ENCODE peak calls at places on chromosome 19, in six cellular contexts. B is A549, F is GM12878, P is endothelial cell of umbilical vein, X is K562, H is HepG2. S is an unnamed sample.

GRCh38 chr19:10706990-10707389 is 5.8 kb downstream of the QTRT1 start:
- DNase-seq in B (no peak), F (no peak), P (no peak), X (no peak), H (peak), S (no peak)

GRCh38 chr19:27896091-27896490 is 1316.9 kb downstream of the UQCRFS1 start:
- DNase-seq in B (no peak), F (no peak), P (no peak), X (no peak), H (no peak), S (no peak)

GRCh38 chr19:29502581-29502850 is 23.3 kb upstream of the VSTM2B start:
- DNase-seq in B (no peak), F (no peak), P (no peak), X (no peak), H (no peak), S (no peak)

GRCh38 chr19:31527443-31527842 is 178.2 kb upstream of the TSHZ3 start:
- DNase-seq in B (no peak), F (no peak), P (no peak), X (no peak), H (no peak), S (no peak)

GRCh38 chr19:743168-743687 is 7.7 kb upstream of the MISP start:
- DNase-seq in B (no peak), F (no peak), P (no peak), X (no peak), H (no peak), S (no peak)

GRCh38 chr19:15195987-15196682 is 4.7 kb downstream of the NOTCH3 start:
- DNase-seq in B (no peak), F (no peak), P (no peak), X (peak), H (no peak), S (no peak)

GRCh38 chr19:55358493-55358892 is 4.0 kb upstream of the COX6B2 start:
- DNase-seq in B (no peak), F (no peak), P (no peak), X (no peak), H (no peak), S (no peak)

GRCh38 chr19:47280183-47280797 is 5.6 kb downstream of the INAFM1 start:
- DNase-seq in B (peak), F (no peak), P (peak), X (peak), H (peak), S (peak)

GRCh38 chr19:12527034-12527836 is 24.0 kb downstream of the ZNF564 start:
- DNase-seq in B (peak), F (no peak), P (peak), X (no peak), H (no peak), S (peak)

GRCh38 chr19:28234637-28235036 is 978.3 kb downstream of the UQCRFS1 start:
- DNase-seq in B (no peak), F (no peak), P (no peak), X (no peak), H (no peak), S (no peak)

GRCh38 chr19:51354742-51355148 is 11.4 kb downstream of the ETFB start:
- DNase-seq in B (no peak), F (no peak), P (no peak), X (no peak), H (peak), S (no peak)

GRCh38 chr19:13794388-13794751 is 873 bp upstream of the ZSWIM4 start:
- DNase-seq in B (peak), F (no peak), P (peak), X (no peak), H (no peak), S (no peak)

GRCh38 chr19:7978196-7978825 is 27.1 kb downstream of the ELAVL1 start:
- DNase-seq in B (no peak), F (no peak), P (no peak), X (no peak), H (no peak), S (no peak)

GRCh38 chr19:11377237-11377636 is 2.8 kb downstream of the SWSAP1 start:
- DNase-seq in B (peak), F (no peak), P (peak), X (peak), H (no peak), S (peak)

GRCh38 chr19:42032428-42032827 is 37.6 kb downstream of the GRIK5 start:
- DNase-seq in B (no peak), F (no peak), P (no peak), X (no peak), H (no peak), S (no peak)

GRCh38 chr19:47110521-47111080 is 3.0 kb downstream of the ZC3H4 start:
- DNase-seq in B (no peak), F (no peak), P (peak), X (peak), H (no peak), S (peak)

GRCh38 chr19:4704317-4704673 is 19.3 kb downstream of the DPP9 start:
- DNase-seq in B (no peak), F (no peak), P (no peak), X (no peak), H (no peak), S (no peak)

GRCh38 chr19:16203256-16204004 is 5.7 kb downstream of the AP1M1 start:
- DNase-seq in B (no peak), F (no peak), P (no peak), X (no peak), H (no peak), S (no peak)

GRCh38 chr19:16095071-16095571 is 16.6 kb upstream of the RAB8A start:
- DNase-seq in B (no peak), F (no peak), P (no peak), X (no peak), H (no peak), S (peak)

GRCh38 chr19:27716922-27717321 is 1496.0 kb downstream of the UQCRFS1 start:
- DNase-seq in B (no peak), F (no peak), P (no peak), X (no peak), H (no peak), S (no peak)

GRCh38 chr19:32287086-32287485 is 58.3 kb upstream of the ZNF507 start:
- DNase-seq in B (no peak), F (no peak), P (no peak), X (no peak), H (no peak), S (peak)

GRCh38 chr19:34487651-34488051 is 6.1 kb downstream of the WTIP start:
- DNase-seq in B (no peak), F (no peak), P (no peak), X (no peak), H (no peak), S (no peak)

GRCh38 chr19:16303755-16304154 is 20.9 kb upstream of the KLF2 start:
- DNase-seq in B (no peak), F (no peak), P (peak), X (no peak), H (no peak), S (no peak)

GRCh38 chr19:1481893-1482360 is 2.9 kb upstream of the C19orf25 start:
- DNase-seq in B (no peak), F (no peak), P (no peak), X (no peak), H (no peak), S (no peak)

GRCh38 chr19:16297575-16298178 is 26.9 kb upstream of the KLF2 start:
- DNase-seq in B (no peak), F (no peak), P (no peak), X (no peak), H (no peak), S (no peak)

GRCh38 chr19:48539503-48540096 is 12.4 kb upstream of the SULT2B1 start:
- DNase-seq in B (peak), F (no peak), P (peak), X (no peak), H (no peak), S (peak)

GRCh38 chr19:44752816-44753618 is 4.5 kb downstream of the BCL3 start:
- DNase-seq in B (peak), F (peak), P (peak), X (peak), H (peak), S (peak)
- TF ChIP-seq MYC in B (no peak), F (no peak), P (no peak), X (peak), H (no peak), S (peak)

DNA sequence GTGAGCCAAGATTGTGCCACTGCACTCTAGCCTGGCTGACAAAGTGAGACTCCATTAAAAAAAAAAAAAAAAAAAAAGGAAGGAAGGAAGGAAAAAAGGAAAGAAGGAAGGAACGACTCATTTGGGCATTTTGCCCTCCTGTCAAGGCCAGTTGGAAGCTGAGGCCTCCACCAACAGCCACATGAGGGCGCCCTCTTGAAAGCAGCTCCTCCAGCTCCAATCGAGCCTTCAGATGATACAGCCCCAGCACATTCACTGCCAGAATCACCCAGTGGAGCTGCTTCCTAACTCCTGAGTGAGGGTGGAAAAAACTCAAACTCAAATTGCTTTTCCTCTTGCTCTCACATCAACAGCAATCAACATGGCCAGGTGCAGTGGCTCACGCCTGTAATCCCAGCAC is 40.9 kb downstream of the GNG7 start:
- DNase-seq in B (peak), F (no peak), P (no peak), X (no peak), H (no peak), S (peak)
- TF ChIP-seq CTCF in B (no peak), F (no peak), P (no peak), X (peak), H (peak), S (peak)

GRCh38 chr19:40719414-40719894 is 2.5 kb downstream of the ITPKC start:
- DNase-seq in B (no peak), F (peak), P (no peak), X (no peak), H (no peak), S (no peak)

GRCh38 chr19:40717880-40718773 is 1.2 kb downstream of the ITPKC start:
- DNase-seq in B (peak), F (no peak), P (peak), X (peak), H (peak), S (no peak)

GRCh38 chr19:40717325-40717879 is 490 bp downstream of the ITPKC start:
- DNase-seq in B (peak), F (no peak), P (no peak), X (no peak), H (no peak), S (no peak)

GRCh38 chr19:40716655-40717324 is at the start of the genes COQ8B and ITPKC:
- DNase-seq in B (peak), F (peak), P (peak), X (peak), H (peak), S (peak)

DNA sequence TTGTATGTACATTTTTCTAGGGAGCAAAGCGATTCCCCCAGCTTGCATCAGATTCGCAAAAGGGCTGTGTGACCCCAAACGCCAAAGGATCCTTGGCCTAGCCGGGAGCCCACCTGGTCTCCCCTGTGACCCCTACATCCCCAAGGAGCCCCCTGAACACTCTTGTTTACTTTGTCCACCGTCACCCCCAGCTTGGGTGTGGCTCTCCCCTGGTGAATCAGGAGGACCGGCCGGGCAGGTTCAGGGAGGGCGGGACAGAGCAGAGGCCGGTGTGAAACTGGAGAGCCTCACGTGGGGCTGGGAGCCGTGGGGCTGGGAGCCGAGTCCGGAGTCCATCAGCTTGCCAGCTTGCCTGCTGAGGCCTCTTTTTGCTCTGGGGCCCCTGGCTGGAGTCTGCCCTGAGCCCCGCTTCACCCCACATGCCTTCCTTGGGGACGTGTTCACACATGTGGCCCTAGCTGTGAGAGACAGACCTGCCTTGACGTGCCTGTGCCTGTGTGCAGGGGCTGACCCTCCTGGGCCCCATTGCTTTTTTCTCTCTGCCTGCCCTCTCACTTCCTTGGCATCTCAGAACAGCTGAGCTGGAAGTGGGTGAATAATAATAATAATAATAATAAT is 2.0 kb downstream of the ITPKC start:
- DNase-seq in B (peak), F (peak), P (peak), X (peak), H (peak), S (no peak)
- TF ChIP-seq MAX in B (peak), F (no peak), P (no peak), X (no peak), H (peak), S (no peak)

DNA sequence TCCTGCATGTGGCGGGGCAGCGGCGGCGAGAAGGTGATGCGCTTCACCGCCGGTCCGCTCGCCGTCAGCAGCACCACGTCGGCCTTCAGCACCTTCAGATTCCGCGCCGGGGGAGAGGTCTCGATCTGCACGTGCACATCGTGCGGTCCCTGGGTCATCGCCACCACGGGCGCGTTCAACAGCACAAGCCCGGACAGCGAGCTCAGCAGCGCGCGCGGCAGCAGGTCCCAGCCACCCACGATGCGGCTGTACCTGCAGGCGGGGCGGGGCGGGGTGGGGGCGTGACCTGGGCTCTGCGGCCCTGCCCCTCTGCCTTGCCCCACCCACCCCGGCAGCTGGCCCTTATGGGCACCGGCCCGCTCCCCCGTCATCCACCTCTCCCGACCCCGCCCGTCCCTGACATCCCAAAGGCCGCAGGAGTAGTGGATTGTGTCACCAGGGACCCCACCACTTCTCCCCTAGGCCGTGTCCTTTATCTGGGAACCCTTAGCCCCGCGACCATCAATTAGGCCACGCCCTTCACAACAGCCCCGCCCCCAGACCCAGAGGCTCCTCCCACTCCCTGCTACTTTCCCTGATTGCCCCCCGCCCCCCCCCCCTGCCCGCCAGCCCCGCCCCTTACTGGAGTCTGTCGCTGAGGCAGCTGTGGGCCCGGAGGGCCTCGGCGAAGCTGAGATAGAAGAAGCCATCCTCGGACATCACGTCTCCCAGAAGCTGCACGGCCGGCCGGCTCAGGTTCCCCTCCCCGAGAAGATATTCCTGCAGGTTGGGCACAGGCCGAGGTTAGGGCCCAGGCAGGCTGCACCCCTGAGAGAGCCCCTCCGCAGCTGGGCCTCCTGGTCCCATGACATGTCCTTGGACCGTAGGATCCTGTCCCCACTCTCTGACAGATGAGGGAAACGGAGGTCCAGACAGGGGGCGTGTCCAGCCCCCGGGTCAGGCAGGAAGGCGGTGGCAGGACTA is 6.1 kb downstream of the IL4I1 start:
- DNase-seq in B (no peak), F (no peak), P (no peak), X (peak), H (no peak), S (no peak)
- TF ChIP-seq MYC in B (no peak), F (no peak), P (no peak), X (no peak), H (no peak), S (no peak)

GRCh38 chr19:45677351-45678230 is 9.6 kb downstream of the GIPR start:
- DNase-seq in B (peak), F (peak), P (peak), X (peak), H (peak), S (peak)
- TF ChIP-seq CTCF in B (peak), F (peak), P (peak), X (no peak), H (no peak), S (no peak)

GRCh38 chr19:38375098-38375493 is 725 bp downstream of the PSMD8 start:
- DNase-seq in B (no peak), F (no peak), P (no peak), X (no peak), H (no peak), S (no peak)
- TF ChIP-seq MAX in B (no peak), F (no peak), P (no peak), X (no peak), H (peak), S (no peak)

GRCh38 chr19:18167975-18168645 is 5.5 kb upstream of the IFI30 start:
- DNase-seq in B (no peak), F (no peak), P (peak), X (peak), H (no peak), S (peak)
- TF ChIP-seq MYC in B (no peak), F (no peak), P (no peak), X (no peak), H (no peak), S (no peak)

GRCh38 chr19:6034512-6034911 is 56.6 kb upstream of the RANBP3 start:
- DNase-seq in B (no peak), F (no peak), P (no peak), X (no peak), H (no peak), S (no peak)
- TF ChIP-seq CTCF in B (no peak), F (no peak), P (no peak), X (no peak), H (no peak), S (no peak)

DNA sequence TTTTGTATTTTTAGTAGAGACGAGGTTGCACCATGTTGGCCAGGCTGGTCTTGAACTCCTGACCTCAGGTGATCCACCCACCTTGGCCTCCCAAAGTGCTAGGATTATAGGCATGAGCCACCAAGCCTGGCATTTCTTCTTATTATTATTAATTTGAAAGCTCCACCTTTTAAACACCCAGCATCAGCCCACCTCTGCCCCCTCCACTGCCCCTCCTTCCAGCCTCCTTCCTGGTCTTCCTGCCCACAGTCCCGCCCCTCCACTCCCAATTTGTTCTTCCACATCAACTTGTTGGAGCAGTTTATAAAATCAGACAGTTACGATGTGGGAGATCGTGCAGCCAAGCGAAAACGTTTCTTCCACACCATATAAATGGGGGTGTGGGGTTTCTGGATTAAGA is 7.8 kb upstream of the CLIP3 start:
- DNase-seq in B (no peak), F (no peak), P (no peak), X (no peak), H (no peak), S (no peak)
- TF ChIP-seq MAX in B (no peak), F (no peak), P (no peak), X (no peak), H (no peak), S (no peak)

DNA sequence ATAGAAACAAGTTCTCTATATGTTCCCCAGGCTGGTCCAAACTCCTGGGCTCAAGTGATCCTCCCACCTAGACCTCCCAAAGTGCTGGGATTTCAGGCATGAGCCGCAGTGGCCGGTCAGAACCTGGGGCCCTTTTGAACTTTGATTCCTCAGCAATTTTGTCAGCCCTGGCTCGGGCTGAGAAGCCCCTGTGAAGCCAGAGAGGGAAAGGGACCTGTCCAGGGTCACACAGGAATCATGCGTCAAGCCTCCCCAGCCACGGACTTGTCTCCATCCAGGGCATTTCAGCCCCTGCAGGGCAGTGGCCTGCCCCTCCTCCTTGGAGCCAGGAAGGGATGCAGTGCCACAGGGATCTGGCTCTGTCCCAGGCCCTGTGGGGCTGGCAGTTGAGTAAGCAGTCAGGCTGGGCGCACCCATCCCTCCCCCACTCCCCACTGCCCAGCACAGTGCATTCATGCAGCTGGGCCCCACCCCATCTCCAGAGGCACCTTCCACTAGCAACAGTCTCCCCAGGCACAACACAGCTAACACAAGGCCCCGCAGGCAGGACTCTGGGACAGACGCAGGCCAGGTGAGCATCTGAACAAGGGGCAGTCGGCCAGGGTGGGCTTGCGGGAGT is at the start of gene CAPS:
- DNase-seq in B (peak), F (no peak), P (no peak), X (no peak), H (peak), S (no peak)
- TF ChIP-seq MYC in B (no peak), F (no peak), P (no peak), X (no peak), H (no peak), S (no peak)